ENCODE peak calls at places on chromosomes 11 and 22, in five cellular contexts. M is GM23338, F is astrocyte of the spinal cord, L is lower lobe of right lung, T is A549. K is an unnamed sample.

GRCh38 chr11:115488945-115489344 is 15.3 kb downstream of the CADM1 start:
- DNase-seq in M (no peak), F (peak), L (no peak), T (peak), K (no peak)

GRCh38 chr22:47808236-47808845 is 1045.9 kb downstream of the TBC1D22A start:
- DNase-seq in M (no peak), F (no peak), L (no peak), T (no peak), K (no peak)

GRCh38 chr11:128904872-128905344 is 13.8 kb downstream of the KCNJ5 start:
- DNase-seq in M (peak), F (peak), L (peak), T (peak), K (no peak)

GRCh38 chr22:31639640-31640039 is 22.4 kb downstream of the PISD start:
- DNase-seq in M (no peak), F (no peak), L (no peak), T (no peak), K (no peak)

GRCh38 chr11:131897247-131897646 is 526.8 kb downstream of the NTM start:
- DNase-seq in M (no peak), F (peak), L (no peak), T (no peak), K (no peak)

GRCh38 chr11:123382555-123383074 is 47.5 kb upstream of the GRAMD1B start:
- DNase-seq in M (no peak), F (no peak), L (no peak), T (no peak), K (no peak)

GRCh38 chr11:73200256-73200655 is 17.8 kb upstream of the P2RY2 start:
- DNase-seq in M (peak), F (no peak), L (peak), T (no peak), K (peak)

GRCh38 chr11:12031856-12032526 is 23.6 kb upstream of the DKK3 start:
- DNase-seq in M (no peak), F (no peak), L (no peak), T (no peak), K (no peak)

GRCh38 chr22:41948142-41948541 is 1.2 kb upstream of the CENPM start:
- DNase-seq in M (no peak), F (no peak), L (no peak), T (no peak), K (no peak)

GRCh38 chr11:132142554-132142953 is 772.1 kb downstream of the NTM start:
- DNase-seq in M (no peak), F (no peak), L (no peak), T (no peak), K (no peak)

DNA sequence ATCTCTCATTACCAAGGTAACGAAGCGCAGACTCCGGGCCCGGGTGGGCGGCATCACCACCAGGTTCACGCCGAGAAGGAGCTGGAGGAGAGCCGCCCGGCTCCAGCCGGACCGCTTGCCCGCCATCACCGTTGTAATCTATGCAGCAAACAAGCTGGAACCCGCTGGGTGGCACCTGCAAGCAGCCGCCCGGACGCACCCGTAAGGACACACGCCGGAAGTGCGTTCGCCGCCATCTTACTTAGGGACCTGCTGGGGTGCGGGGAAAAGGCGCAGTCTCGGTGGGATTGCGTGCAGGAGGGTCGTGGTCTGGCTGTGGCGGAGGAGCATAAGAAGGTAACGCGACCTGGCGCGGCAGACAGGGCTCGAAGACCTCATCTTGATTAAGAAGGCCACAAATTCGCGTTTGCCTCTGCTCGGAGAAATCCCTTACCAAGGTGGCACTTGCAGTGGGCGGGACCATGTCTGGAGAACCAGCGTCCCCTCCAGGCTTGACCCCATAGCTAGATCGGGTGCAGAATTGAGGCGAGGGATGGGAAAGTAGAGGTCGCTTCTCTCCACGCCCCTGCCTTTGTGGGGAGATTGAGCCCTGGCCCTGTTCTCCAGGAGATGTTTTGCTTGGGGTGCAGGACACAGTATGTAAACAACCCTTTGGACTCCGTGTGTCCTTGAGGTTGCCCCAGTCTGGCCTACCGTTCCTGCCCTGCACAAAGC is at the start of gene ACP2:
- DNase-seq in M (peak), F (peak), L (peak), T (peak), K (peak)
- TF ChIP-seq CTCF in M (peak), F (peak), L (no peak), T (peak), K (no peak)

GRCh38 chr11:43504316-43504950 is 145.7 kb downstream of the TTC17 start:
- DNase-seq in M (peak), F (no peak), L (no peak), T (peak), K (no peak)

GRCh38 chr11:43507171-43507570 is 148.5 kb downstream of the TTC17 start:
- DNase-seq in M (no peak), F (no peak), L (no peak), T (no peak), K (no peak)

GRCh38 chr11:43505171-43505570 is 146.5 kb downstream of the TTC17 start:
- DNase-seq in M (no peak), F (no peak), L (no peak), T (no peak), K (no peak)

GRCh38 chr11:43508511-43508918 is 149.8 kb downstream of the TTC17 start:
- DNase-seq in M (no peak), F (peak), L (no peak), T (peak), K (no peak)

GRCh38 chr11:43503417-43503816 is 144.7 kb downstream of the TTC17 start:
- DNase-seq in M (peak), F (no peak), L (no peak), T (no peak), K (no peak)
- TF ChIP-seq CTCF in M (peak), F (peak), L (no peak), T (no peak), K (no peak)

DNA sequence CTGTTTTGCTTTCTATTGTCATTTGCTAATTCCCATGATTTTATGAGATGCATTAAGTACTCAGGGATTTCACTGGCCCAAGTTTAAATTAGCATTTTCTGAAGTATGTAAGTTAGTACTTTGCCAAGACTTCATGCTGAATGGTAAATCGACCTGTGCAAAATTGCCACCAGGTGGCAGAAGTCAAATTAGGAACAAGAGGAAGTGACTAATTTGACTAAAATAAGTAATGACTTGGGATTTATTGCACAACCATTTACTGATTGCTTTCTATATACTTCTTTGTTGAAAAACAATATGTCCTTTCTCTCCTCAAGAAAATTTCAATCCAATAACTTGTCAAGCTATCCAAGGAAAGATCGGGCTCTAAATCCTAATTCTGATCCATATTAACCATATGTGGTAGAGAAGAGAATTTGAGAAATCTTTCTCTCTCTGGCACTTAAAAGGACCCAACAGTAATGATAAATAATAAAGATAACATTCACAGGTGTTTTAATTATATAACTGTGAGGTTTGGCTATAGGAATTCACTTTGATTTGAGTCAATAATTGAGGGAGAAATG is 253.7 kb upstream of the CHORDC1 start:
- DNase-seq in M (peak), F (peak), L (no peak), T (peak), K (no peak)
- TF ChIP-seq CTCF in M (peak), F (peak), L (peak), T (peak), K (peak)

DNA sequence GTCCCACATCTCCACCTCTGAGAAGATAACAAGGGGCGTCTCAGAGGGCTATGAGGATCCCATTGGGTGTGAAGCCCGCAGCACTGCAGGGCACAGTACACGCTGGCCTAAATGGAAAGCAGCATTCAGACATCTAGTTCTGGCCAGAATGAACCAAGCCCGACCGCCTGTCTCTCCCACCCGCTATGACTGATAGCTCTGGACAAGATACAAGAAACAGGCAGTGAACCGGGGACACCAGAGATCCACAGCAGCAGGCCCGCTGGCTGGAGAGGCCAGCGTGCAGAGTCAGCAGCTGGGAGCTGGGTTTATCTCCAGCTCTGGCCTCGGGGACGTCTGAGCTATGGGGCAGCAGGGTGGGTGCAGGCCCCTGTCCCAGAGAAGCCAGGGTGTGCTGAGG is 9.6 kb downstream of the CERK start:
- DNase-seq in M (no peak), F (no peak), L (no peak), T (no peak), K (no peak)
- TF ChIP-seq CTCF in M (no peak), F (no peak), L (no peak), T (no peak), K (no peak)

GRCh38 chr11:3169235-3169951 is 4.3 kb upstream of the OSBPL5 start:
- DNase-seq in M (peak), F (peak), L (peak), T (peak), K (no peak)
- TF ChIP-seq CTCF in M (peak), F (no peak), L (no peak), T (no peak), K (no peak)

GRCh38 chr22:37318255-37319109 is 36.2 kb downstream of the CYTH4 start:
- DNase-seq in M (no peak), F (no peak), L (no peak), T (no peak), K (no peak)
- TF ChIP-seq CTCF in M (peak), F (no peak), L (no peak), T (peak), K (no peak)